ENCODE peak calls at places on chromosomes 12 and 14, in five cellular contexts. E, L, H, V and O are unnamed samples.

GRCh38 chr14:76168531-76168930 is 16.8 kb downstream of the GPATCH2L start:
- DNase-seq in E (no peak), L (no peak), H (no peak), V (no peak), O (no peak)

GRCh38 chr12:109963743-109964429 is 32.3 kb downstream of the GIT2 start:
- DNase-seq in E (no peak), L (no peak), H (no peak), V (peak; percentile 93), O (no peak)

GRCh38 chr14:73025544-73025943 is 1.4 kb downstream of the ZFYVE1 start:
- DNase-seq in E (no peak), L (no peak), H (no peak), V (peak; percentile 55), O (peak; percentile 1)

GRCh38 chr12:97854477-97854876 is 391.9 kb downstream of the RMST start:
- DNase-seq in E (no peak), L (no peak), H (no peak), V (no peak), O (no peak)

GRCh38 chr12:24778486-24779304 is 170.2 kb downstream of the BCAT1 start:
- DNase-seq in E (no peak), L (no peak), H (peak; percentile 66), V (peak; percentile 73), O (no peak)

GRCh38 chr14:35878272-35879140 is 52.4 kb downstream of the BRMS1L start:
- DNase-seq in E (no peak), L (peak; percentile 31), H (no peak), V (peak; percentile 89), O (peak; percentile 84)

GRCh38 chr12:106945261-106945851 is 10.4 kb upstream of the TMEM263 start:
- DNase-seq in E (no peak), L (no peak), H (no peak), V (no peak), O (no peak)

GRCh38 chr14:69242311-69243224 is 17.4 kb upstream of the GALNT16 start:
- DNase-seq in E (peak; percentile 39), L (peak; percentile 59), H (peak; percentile 71), V (peak; percentile 89), O (peak; percentile 31)

GRCh38 chr14:104355949-104356737 is 217.8 kb downstream of the KIF26A start:
- DNase-seq in E (no peak), L (no peak), H (no peak), V (no peak), O (no peak)

GRCh38 chr14:94559638-94560290 is 1.5 kb upstream of the SERPINA4 start:
- DNase-seq in E (no peak), L (no peak), H (no peak), V (no peak), O (no peak)

GRCh38 chr12:58670623-58671022 is 249.7 kb downstream of the LRIG3 start:
- DNase-seq in E (no peak), L (no peak), H (no peak), V (no peak), O (no peak)

GRCh38 chr14:20690848-20691640 is 2.5 kb downstream of the ANG start:
- DNase-seq in E (peak; percentile 51), L (peak; percentile 30), H (peak; percentile 73), V (peak; percentile 86), O (peak; percentile 34)

GRCh38 chr12:50390284-50390683 is 6.1 kb downstream of the FAM186A start:
- DNase-seq in E (no peak), L (no peak), H (no peak), V (peak; percentile 85), O (peak; percentile 83)

GRCh38 chr12:13973981-13974380 is 7.4 kb downstream of the GRIN2B start:
- DNase-seq in E (no peak), L (no peak), H (no peak), V (no peak), O (no peak)

GRCh38 chr12:116489116-116489515 is 70.1 kb upstream of the MAP1LC3B2 start:
- DNase-seq in E (no peak), L (no peak), H (no peak), V (no peak), O (no peak)

GRCh38 chr12:75641031-75641780 is 129.8 kb upstream of the KRR1 start:
- DNase-seq in E (no peak), L (peak; percentile 15), H (peak; percentile 88), V (peak; percentile 65), O (peak; percentile 87)

GRCh38 chr12:5220835-5221234 is 177.2 kb downstream of the KCNA5 start:
- DNase-seq in E (no peak), L (no peak), H (no peak), V (no peak), O (no peak)

GRCh38 chr12:103647267-103647666 is 60.2 kb downstream of the STAB2 start:
- DNase-seq in E (no peak), L (no peak), H (no peak), V (peak; percentile 60), O (peak; percentile 93)

GRCh38 chr14:67957925-67958324 is 138.3 kb downstream of the RAD51B start:
- DNase-seq in E (no peak), L (no peak), H (no peak), V (no peak), O (no peak)

GRCh38 chr12:6612247-6612646 is 5.1 kb upstream of the CHD4 start:
- DNase-seq in E (peak; percentile 58), L (no peak), H (no peak), V (no peak), O (no peak)

GRCh38 chr12:6614513-6615177 is 7.5 kb upstream of the CHD4 start:
- DNase-seq in E (no peak), L (no peak), H (no peak), V (no peak), O (no peak)

GRCh38 chr12:6613776-6614512 is 6.8 kb upstream of the CHD4 start:
- DNase-seq in E (peak; percentile 28), L (peak; percentile 94), H (peak; percentile 82), V (peak; percentile 99), O (peak; percentile 96)

GRCh38 chr12:6613015-6613775 is 6.0 kb upstream of the CHD4 start:
- DNase-seq in E (no peak), L (peak; percentile 86), H (peak; percentile 75), V (peak; percentile 75), O (no peak)

GRCh38 chr12:6612652-6613014 is 5.5 kb upstream of the CHD4 start:
- DNase-seq in E (no peak), L (no peak), H (no peak), V (no peak), O (no peak)
- H3K4me3 ChIP-seq in E (peak overlapping the region; percentile 17), L (no peak overlapping the region), H (no peak overlapping the region), V (no peak overlapping the region), O (no peak overlapping the region)

DNA sequence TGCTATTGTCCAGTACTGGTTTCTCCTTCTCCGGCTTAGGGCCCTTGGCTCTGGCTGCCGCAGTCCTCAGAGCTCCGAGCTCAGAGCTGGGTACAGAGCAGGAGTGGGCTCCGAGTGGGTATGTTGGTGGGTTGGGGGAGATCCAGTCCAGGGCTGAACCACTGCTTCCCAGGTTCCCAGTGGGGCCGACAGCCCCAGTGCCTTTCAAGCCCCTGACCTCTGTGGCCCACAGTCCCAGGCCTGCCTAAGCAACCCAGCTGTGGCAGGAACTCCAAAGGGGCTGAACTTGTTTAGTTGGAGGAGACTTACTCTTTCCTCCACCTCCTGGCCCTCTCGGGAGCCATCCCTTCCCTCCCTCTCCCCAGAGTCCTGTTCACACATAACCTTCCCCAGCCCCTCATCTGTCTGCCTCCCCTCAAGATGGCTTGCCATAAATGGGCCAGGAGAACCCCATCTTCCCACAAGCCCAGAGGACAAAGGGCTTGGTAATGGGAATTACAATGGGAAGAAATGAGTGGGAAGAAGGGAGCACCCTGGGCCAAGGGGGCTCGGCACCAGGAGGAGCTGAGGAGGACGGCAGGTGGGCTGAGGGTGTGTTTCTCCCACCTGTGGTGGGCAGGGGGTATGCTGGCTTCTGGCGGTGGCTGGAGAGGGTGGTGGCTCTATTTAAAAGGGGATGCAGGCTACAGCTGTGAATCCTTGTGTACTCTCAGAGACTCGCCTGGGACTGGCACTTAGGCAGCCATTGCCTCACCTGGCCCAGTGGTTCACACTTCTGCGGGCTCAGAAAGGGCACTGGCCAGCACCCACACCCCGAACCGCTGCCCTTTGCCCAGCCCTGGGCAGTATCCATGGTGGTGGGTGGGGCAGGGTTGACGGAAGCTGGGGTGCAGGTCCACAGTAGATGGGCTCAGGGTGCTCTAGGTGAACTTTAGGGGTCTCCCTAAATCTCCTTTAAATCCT is 3.8 kb upstream of the MYH6 start:
- DNase-seq in E (no peak), L (no peak), H (no peak), V (no peak), O (no peak)
- H3K4me3 ChIP-seq in E (no peak overlapping the region), L (no peak overlapping the region), H (no peak overlapping the region), V (no peak overlapping the region), O (no peak overlapping the region)

DNA sequence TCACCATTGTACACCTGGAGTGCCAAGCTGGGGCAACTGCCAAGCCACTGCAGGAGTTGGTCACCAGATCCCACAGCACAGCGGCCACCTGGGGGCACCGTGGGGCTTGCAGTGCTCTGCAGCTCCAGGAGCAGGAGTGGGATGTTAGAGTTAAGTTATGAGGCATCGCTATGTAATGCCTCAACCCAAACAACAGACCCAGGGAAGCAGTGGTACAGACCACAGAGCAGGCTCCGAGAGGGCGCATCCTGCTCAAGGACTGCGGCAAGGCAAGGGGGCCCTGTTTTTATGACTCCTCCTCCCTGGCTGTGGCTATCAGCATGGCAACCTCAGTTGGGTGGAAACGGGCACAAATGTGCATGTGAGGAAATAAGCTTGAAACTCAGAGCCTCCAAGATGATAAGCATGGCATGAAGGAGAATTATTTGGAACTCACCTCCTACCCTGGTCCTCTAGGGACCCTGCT is 63.1 kb downstream of the ARL6IP4 start:
- DNase-seq in E (peak; percentile 66), L (peak; percentile 81), H (peak; percentile 68), V (peak; percentile 91), O (peak; percentile 86)
- H3K4me3 ChIP-seq in E (no peak overlapping the region), L (no peak overlapping the region), H (no peak overlapping the region), V (no peak overlapping the region), O (no peak overlapping the region)

DNA sequence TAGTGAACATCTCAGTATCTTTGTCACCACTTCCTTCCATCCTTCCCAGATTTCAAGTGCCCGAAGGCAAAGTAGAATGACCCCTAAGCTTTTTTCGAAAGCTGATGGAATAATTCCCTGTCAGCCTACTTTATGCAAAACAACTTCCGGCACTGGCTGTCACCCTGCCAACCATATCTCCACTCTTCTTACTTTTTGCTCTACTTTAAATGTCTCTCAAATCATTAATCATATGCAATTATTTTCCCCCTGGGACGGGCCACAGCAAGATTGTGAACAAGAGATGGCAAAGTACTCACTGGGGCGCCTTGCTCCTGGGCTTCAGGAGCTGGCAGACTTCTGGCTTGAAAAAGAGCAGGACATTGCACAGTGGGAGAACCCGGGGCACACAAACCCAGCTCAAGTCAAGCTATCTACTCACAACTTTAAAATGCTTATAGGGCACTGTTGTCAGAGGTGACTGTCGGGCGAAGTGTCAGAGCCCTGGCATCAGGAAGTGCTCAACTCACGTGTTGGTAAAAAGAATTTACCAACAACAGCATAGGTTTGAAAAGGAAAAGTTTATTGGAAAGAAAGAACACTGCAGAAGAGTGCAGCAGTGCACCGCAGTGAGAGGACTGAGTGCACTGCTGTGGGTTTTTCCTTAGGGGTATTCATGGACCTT is 373.4 kb downstream of the PAWR start:
- DNase-seq in E (no peak), L (no peak), H (no peak), V (peak; percentile 12), O (no peak)
- H3K4me3 ChIP-seq in E (no peak overlapping the region), L (no peak overlapping the region), H (no peak overlapping the region), V (no peak overlapping the region), O (no peak overlapping the region)

GRCh38 chr14:85534914-85535313 is 5.0 kb downstream of the FLRT2 start:
- DNase-seq in E (no peak), L (no peak), H (no peak), V (no peak), O (no peak)
- H3K4me3 ChIP-seq in E (no peak overlapping the region), L (peak overlapping the region; percentile 63), H (no peak overlapping the region), V (peak overlapping the region; percentile 92), O (peak overlapping the region; percentile 89)